ENCODE peak calls at places on chromosome 14, in seven cellular contexts. V is activated T-helper 1 cell treated with anti-CD3 and anti-CD28 coated beads, Interleukin-12 subunit alpha, Interleukin-12 subunit beta, Interleukin-2, Interleukin-4 antibody, amounts not matched to agents 30 ng/mL and 10 ng/mL and 1 ng/mL, durations not matched to agents 14 hours and 24 hours and 36 hours; M is psoas muscle; B is PC-3; J is OCI-LY7; P is HFFc6; W is WTC11. T is an unnamed sample.

GRCh38 chr14:51730094-51730493 is 78.4 kb downstream of the FRMD6 start:
- DNase-seq in J (no peak), M (no peak), V (no peak), W (no peak), B (no peak), P (no peak), T (no peak)

GRCh38 chr14:60327447-60328331 is 78.7 kb downstream of the PPM1A start:
- DNase-seq in V (peak; percentile 11), J (peak; percentile 96), W (peak; percentile 46), P (no peak), M (peak; percentile 85), B (peak; percentile 47), T (peak; percentile 78)

GRCh38 chr14:27739657-27740156 is 1026.9 kb upstream of the FOXG1 start:
- DNase-seq in M (no peak), J (no peak), P (no peak), B (no peak), W (no peak), V (no peak), T (no peak)

GRCh38 chr14:54813081-54813480 is 89.5 kb downstream of the GCH1 start:
- DNase-seq in W (no peak), P (no peak), V (no peak), M (no peak), B (no peak), J (no peak), T (no peak)

GRCh38 chr14:105332352-105332874 is 17.9 kb downstream of the PACS2 start:
- DNase-seq in J (no peak), B (no peak), V (no peak), M (no peak), W (no peak), P (no peak), T (no peak)

GRCh38 chr14:54133896-54134295 is 177.3 kb upstream of the BMP4 start:
- DNase-seq in J (no peak), W (no peak), P (no peak), V (no peak), B (peak; percentile 93), M (no peak), T (no peak)

GRCh38 chr14:36254020-36254614 is 66.3 kb downstream of the MBIP start:
- DNase-seq in J (no peak), M (no peak), V (no peak), W (no peak), B (peak; percentile 25), P (peak; percentile 25), T (no peak)

GRCh38 chr14:92425101-92425500 is 88.5 kb upstream of the RIN3 start:
- DNase-seq in P (peak; percentile 81), M (no peak), V (no peak), J (no peak), B (peak; percentile 49), W (no peak), T (no peak)

GRCh38 chr14:64970776-64971451 is 1.2 kb downstream of the RAB15 start:
- DNase-seq in B (peak; percentile 61), V (no peak), M (no peak), W (no peak), P (peak; percentile 7), J (no peak), T (no peak)

GRCh38 chr14:92453691-92454090 is 59.9 kb upstream of the RIN3 start:
- DNase-seq in B (no peak), W (no peak), M (no peak), P (no peak), V (no peak), J (no peak), T (no peak)

GRCh38 chr14:62126885-62127478 is 364.8 kb downstream of the SNAPC1 start:
- DNase-seq in V (no peak), B (peak; percentile 85), J (peak; percentile 70), M (no peak), P (peak; percentile 59), W (no peak), T (peak; percentile 55)

GRCh38 chr14:55454264-55455151 is 14.1 kb upstream of the TBPL2 start:
- DNase-seq in W (no peak), B (peak; percentile 96), M (no peak), J (no peak), V (no peak), P (peak; percentile 45), T (no peak)

GRCh38 chr14:103848720-103849077 is 1.3 kb upstream of the PPP1R13B start:
- DNase-seq in V (no peak), J (no peak), P (no peak), M (no peak), B (no peak), W (no peak), T (no peak)

GRCh38 chr14:69532561-69533335 is 41.9 kb downstream of the CCDC177 start:
- DNase-seq in J (no peak), V (no peak), P (no peak), W (no peak), B (peak; percentile 65), M (no peak), T (no peak)

GRCh38 chr14:101200650-101201516 is 297.4 kb upstream of the RTL1 start:
- DNase-seq in J (no peak), W (no peak), B (no peak), M (peak; percentile 7), V (no peak), P (no peak), T (no peak)

GRCh38 chr14:53156238-53156637 is 3.1 kb upstream of the DDHD1 start:
- DNase-seq in B (no peak), W (no peak), J (no peak), P (no peak), M (no peak), V (no peak), T (no peak)

GRCh38 chr14:96225745-96226151 is 21.1 kb downstream of the BDKRB2 start:
- DNase-seq in P (peak; percentile 59), M (no peak), W (peak; percentile 62), V (no peak), J (no peak), B (peak; percentile 62), T (no peak)

GRCh38 chr14:60652674-60653387 is 3.6 kb upstream of the SIX1 start:
- DNase-seq in J (no peak), M (no peak), V (no peak), B (no peak), P (no peak), W (peak; percentile 23), T (no peak)

GRCh38 chr14:104290756-104291122 is 152.4 kb downstream of the KIF26A start:
- DNase-seq in M (peak; percentile 39), P (no peak), W (peak; percentile 8), B (no peak), J (no peak), V (no peak), T (no peak)

GRCh38 chr14:50377671-50378070 is 19.0 kb downstream of the CDKL1 start:
- DNase-seq in P (no peak), M (no peak), B (no peak), V (no peak), J (no peak), W (no peak), T (no peak)

GRCh38 chr14:58313699-58314098 is 15.3 kb downstream of the ARID4A start:
- DNase-seq in J (no peak), B (no peak), V (no peak), W (no peak), M (no peak), P (no peak), T (no peak)

GRCh38 chr14:81449114-81449513 is 49.0 kb upstream of the STON2 start:
- DNase-seq in V (no peak), P (no peak), J (no peak), W (no peak), M (peak; percentile 76), B (no peak), T (no peak)

GRCh38 chr14:74611672-74612345 is at the start of gene LTBP2:
- DNase-seq in P (no peak), V (no peak), B (peak; percentile 25), W (peak; percentile 26), M (no peak), J (no peak), T (no peak)

GRCh38 chr14:74140374-74140850 is 55.7 kb downstream of the LIN52 start:
- DNase-seq in J (peak; percentile 58), P (no peak), B (no peak), W (peak; percentile 15), M (peak; percentile 89), V (no peak), T (no peak)

GRCh38 chr14:23895480-23895879 is 58.1 kb upstream of the DHRS4 start:
- DNase-seq in M (no peak), P (no peak), W (no peak), J (peak; percentile 4), V (no peak), B (peak; percentile 10), T (peak; percentile 10)

GRCh38 chr14:33986804-33987203 is 35.9 kb upstream of the EGLN3 start:
- DNase-seq in P (peak; percentile 68), V (no peak), W (no peak), J (no peak), M (no peak), B (peak; percentile 75), T (no peak)

T was measured in Jurkat, Clone E6-1.